ENCODE peak calls at places on chromosome 5, in nine cellular contexts. X, D, A, T, M, H, I, E and Y are unnamed samples.

GRCh38 chr5:72693001-72693442 is 123.4 kb upstream of the TNPO1 start:
- DNase-seq in A (no peak), T (no peak), D (no peak), H (peak), I (no peak), M (peak), E (no peak), X (no peak), Y (no peak)

GRCh38 chr5:141039517-141039916 is 11.7 kb upstream of the PCDHB1 start:
- DNase-seq in D (no peak), I (no peak), X (no peak), E (no peak), T (no peak), H (no peak), M (no peak), A (no peak), Y (no peak)

GRCh38 chr5:157640406-157640805 is 11.8 kb downstream of the SOX30 start:
- DNase-seq in M (no peak), T (no peak), X (no peak), A (no peak), I (no peak), D (no peak), H (no peak), E (no peak), Y (no peak)

GRCh38 chr5:138336952-138337684 is 948 bp upstream of the FAM53C start:
- DNase-seq in X (no peak), T (peak), A (peak), I (no peak), M (peak), H (peak), E (no peak), D (peak), Y (no peak)

GRCh38 chr5:118657576-118657975 is 330.8 kb downstream of the DTWD2 start:
- DNase-seq in D (no peak), H (no peak), I (no peak), M (no peak), X (no peak), A (no peak), T (no peak), E (no peak), Y (no peak)

GRCh38 chr5:149996186-149996890 is 4.1 kb downstream of the TIGD6 start:
- DNase-seq in D (no peak), X (no peak), T (no peak), A (no peak), M (no peak), H (no peak), I (no peak), E (no peak), Y (no peak)

GRCh38 chr5:54021413-54022155 is 288.8 kb downstream of the ARL15 start:
- DNase-seq in A (no peak), D (no peak), T (no peak), E (no peak), M (peak), X (no peak), H (peak), I (no peak), Y (no peak)

GRCh38 chr5:151283120-151283825 is 20.3 kb downstream of the SLC36A3 start:
- DNase-seq in A (no peak), T (no peak), H (no peak), X (no peak), M (no peak), E (no peak), D (no peak), I (no peak), Y (no peak)

GRCh38 chr5:151155149-151155776 is 2.3 kb downstream of the ANXA6 start:
- DNase-seq in D (no peak), H (peak), E (no peak), A (no peak), X (no peak), M (no peak), I (no peak), T (no peak), Y (peak)

GRCh38 chr5:104189031-104189430 is 626.4 kb upstream of the NUDT12 start:
- DNase-seq in X (no peak), E (no peak), T (no peak), H (peak), M (peak), A (no peak), I (no peak), D (no peak), Y (no peak)

GRCh38 chr5:149552761-149553160 is 1.5 kb upstream of the CSNK1A1 start:
- DNase-seq in D (no peak), H (no peak), M (no peak), I (no peak), T (no peak), E (no peak), X (no peak), A (no peak), Y (no peak)

GRCh38 chr5:172688735-172689572 is 47.9 kb downstream of the NEURL1B start:
- DNase-seq in H (no peak), T (no peak), M (no peak), X (no peak), A (no peak), E (peak), I (peak), D (no peak), Y (peak)

GRCh38 chr5:68303038-68303738 is 87.6 kb downstream of the PIK3R1 start:
- DNase-seq in A (no peak), T (no peak), D (no peak), I (no peak), M (no peak), H (no peak), X (no peak), E (no peak), Y (no peak)

GRCh38 chr5:14595189-14595588 is 13.6 kb downstream of the OTULINL start:
- DNase-seq in X (no peak), H (no peak), I (no peak), A (no peak), M (no peak), D (no peak), T (no peak), E (peak), Y (no peak)

GRCh38 chr5:149801307-149801985 is 71.3 kb downstream of the PPARGC1B start:
- DNase-seq in T (no peak), H (no peak), D (no peak), I (no peak), M (no peak), E (no peak), X (no peak), A (no peak), Y (no peak)

GRCh38 chr5:102753889-102754498 is 1.1 kb upstream of the PAM start:
- DNase-seq in X (no peak), M (no peak), I (peak), A (peak), E (peak), T (no peak), D (peak), H (no peak), Y (peak)

GRCh38 chr5:72246954-72247442 is 73.0 kb downstream of the MRPS27 start:
- DNase-seq in A (no peak), E (no peak), I (no peak), M (peak), H (peak), X (no peak), D (no peak), T (no peak), Y (no peak)

GRCh38 chr5:6758706-6759105 is 45.5 kb downstream of the TENT4A start:
- DNase-seq in I (no peak), D (no peak), X (no peak), H (no peak), A (no peak), T (no peak), E (no peak), M (no peak), Y (no peak)

GRCh38 chr5:34609951-34610431 is 46.1 kb upstream of the RAI14 start:
- DNase-seq in X (no peak), H (peak), A (no peak), I (no peak), E (no peak), M (peak), T (no peak), D (no peak), Y (no peak)

GRCh38 chr5:102528600-102528999 is 29.8 kb upstream of the SLCO6A1 start:
- DNase-seq in E (no peak), I (no peak), M (peak), A (no peak), D (no peak), H (no peak), X (no peak), T (no peak), Y (no peak)

GRCh38 chr5:27472000-27472763 is 433.8 kb upstream of the CDH9 start:
- DNase-seq in A (no peak), T (no peak), M (peak), I (no peak), H (peak), E (no peak), D (peak), X (no peak), Y (no peak)

GRCh38 chr5:108081707-108082106 is 300.2 kb downstream of the FBXL17 start:
- DNase-seq in D (no peak), H (no peak), T (no peak), M (no peak), I (no peak), E (no peak), X (no peak), A (no peak), Y (no peak)

GRCh38 chr5:71925608-71926091 is 181.6 kb upstream of the MAP1B start:
- DNase-seq in X (no peak), D (no peak), T (no peak), I (no peak), H (peak), A (no peak), M (peak), E (no peak), Y (no peak)

GRCh38 chr5:99061711-99062110 is 132.9 kb upstream of the CHD1 start:
- DNase-seq in A (no peak), H (peak), D (peak), E (no peak), T (no peak), I (no peak), M (peak), X (peak), Y (no peak)

GRCh38 chr5:35061216-35061615 is 13.5 kb upstream of the AGXT2 start:
- DNase-seq in E (no peak), A (no peak), D (peak), X (no peak), M (peak), H (peak), I (no peak), T (no peak), Y (no peak)